ENCODE peak calls at places on chromosomes 2 and 18, in four cellular contexts. One of them, this sample, is unnamed.

GRCh38 chr18:50528806-50529205 is 31.1 kb upstream of the MAPK4 start:
- DNase-seq in activated T-cell treated with anti-CD3 and anti-CD28 coated beads, Interleukin-2, amount 50 U/mL, for 4 hours: no peak
- DNase-seq in cardiac muscle cell: no peak
- DNase-seq in NCI-H2081: no peak
- DNase-seq in this sample: no peak

GRCh38 chr2:151051584-151052220 is 210.0 kb downstream of the RBM43 start:
- DNase-seq in activated T-cell treated with anti-CD3 and anti-CD28 coated beads, Interleukin-2, amount 50 U/mL, for 4 hours: no peak
- DNase-seq in cardiac muscle cell: peak
- DNase-seq in NCI-H2081: peak
- DNase-seq in this sample: peak

GRCh38 chr2:241844831-241845578 is 13.7 kb downstream of the PDCD1 start:
- DNase-seq in activated T-cell treated with anti-CD3 and anti-CD28 coated beads, Interleukin-2, amount 50 U/mL, for 4 hours: no peak
- DNase-seq in cardiac muscle cell: no peak
- DNase-seq in NCI-H2081: no peak
- DNase-seq in this sample: no peak

GRCh38 chr18:51339866-51340265 is 142.4 kb upstream of the MEX3C start:
- DNase-seq in activated T-cell treated with anti-CD3 and anti-CD28 coated beads, Interleukin-2, amount 50 U/mL, for 4 hours: no peak
- DNase-seq in cardiac muscle cell: no peak
- DNase-seq in NCI-H2081: no peak
- DNase-seq in this sample: no peak

GRCh38 chr2:71605173-71605641 is 151.8 kb downstream of the DYSF start:
- DNase-seq in activated T-cell treated with anti-CD3 and anti-CD28 coated beads, Interleukin-2, amount 50 U/mL, for 4 hours: no peak
- DNase-seq in cardiac muscle cell: no peak
- DNase-seq in NCI-H2081: no peak
- DNase-seq in this sample: no peak

GRCh38 chr18:28175047-28175929 is 1.6 kb downstream of the CDH2 start:
- DNase-seq in activated T-cell treated with anti-CD3 and anti-CD28 coated beads, Interleukin-2, amount 50 U/mL, for 4 hours: no peak
- DNase-seq in cardiac muscle cell: peak
- DNase-seq in NCI-H2081: no peak
- DNase-seq in this sample: no peak

GRCh38 chr2:108396845-108397244 is 19.1 kb downstream of the SULT1C4 start:
- DNase-seq in activated T-cell treated with anti-CD3 and anti-CD28 coated beads, Interleukin-2, amount 50 U/mL, for 4 hours: no peak
- DNase-seq in cardiac muscle cell: no peak
- DNase-seq in NCI-H2081: no peak
- DNase-seq in this sample: no peak

GRCh38 chr2:20446280-20446916 is 476 bp upstream of the RHOB start:
- DNase-seq in activated T-cell treated with anti-CD3 and anti-CD28 coated beads, Interleukin-2, amount 50 U/mL, for 4 hours: no peak
- DNase-seq in cardiac muscle cell: no peak
- DNase-seq in NCI-H2081: no peak
- DNase-seq in this sample: no peak

GRCh38 chr2:208224802-208225201 is 30.1 kb downstream of the IDH1 start:
- DNase-seq in activated T-cell treated with anti-CD3 and anti-CD28 coated beads, Interleukin-2, amount 50 U/mL, for 4 hours: no peak
- DNase-seq in cardiac muscle cell: no peak
- DNase-seq in NCI-H2081: no peak
- DNase-seq in this sample: no peak

GRCh38 chr2:151765760-151766159 is 31.5 kb upstream of the NEB start:
- DNase-seq in activated T-cell treated with anti-CD3 and anti-CD28 coated beads, Interleukin-2, amount 50 U/mL, for 4 hours: no peak
- DNase-seq in cardiac muscle cell: no peak
- DNase-seq in NCI-H2081: no peak
- DNase-seq in this sample: no peak

GRCh38 chr2:18153741-18154140 is 275.3 kb downstream of the KCNS3 start:
- DNase-seq in activated T-cell treated with anti-CD3 and anti-CD28 coated beads, Interleukin-2, amount 50 U/mL, for 4 hours: no peak
- DNase-seq in cardiac muscle cell: no peak
- DNase-seq in NCI-H2081: no peak
- DNase-seq in this sample: no peak

GRCh38 chr2:239159476-239159911 is 241.3 kb downstream of the HDAC4 start:
- DNase-seq in activated T-cell treated with anti-CD3 and anti-CD28 coated beads, Interleukin-2, amount 50 U/mL, for 4 hours: no peak
- DNase-seq in cardiac muscle cell: no peak
- DNase-seq in NCI-H2081: no peak
- DNase-seq in this sample: no peak

GRCh38 chr2:229269986-229270385 is 1.1 kb downstream of the PID1 start:
- DNase-seq in activated T-cell treated with anti-CD3 and anti-CD28 coated beads, Interleukin-2, amount 50 U/mL, for 4 hours: no peak
- DNase-seq in cardiac muscle cell: no peak
- DNase-seq in NCI-H2081: no peak
- DNase-seq in this sample: no peak

GRCh38 chr2:25543939-25544338 is 129.4 kb downstream of the DTNB start:
- DNase-seq in activated T-cell treated with anti-CD3 and anti-CD28 coated beads, Interleukin-2, amount 50 U/mL, for 4 hours: no peak
- DNase-seq in cardiac muscle cell: no peak
- DNase-seq in NCI-H2081: no peak
- DNase-seq in this sample: no peak

GRCh38 chr2:233375490-233376314 is 21.4 kb downstream of the DGKD start:
- DNase-seq in activated T-cell treated with anti-CD3 and anti-CD28 coated beads, Interleukin-2, amount 50 U/mL, for 4 hours: no peak
- DNase-seq in cardiac muscle cell: peak
- DNase-seq in NCI-H2081: no peak
- DNase-seq in this sample: no peak

GRCh38 chr2:46651363-46652099 is 172.2 kb downstream of the TMEM247 start:
- DNase-seq in activated T-cell treated with anti-CD3 and anti-CD28 coated beads, Interleukin-2, amount 50 U/mL, for 4 hours: no peak
- DNase-seq in cardiac muscle cell: no peak
- DNase-seq in NCI-H2081: no peak
- DNase-seq in this sample: no peak

GRCh38 chr2:246489-247145 is 17.2 kb downstream of the SH3YL1 start:
- DNase-seq in activated T-cell treated with anti-CD3 and anti-CD28 coated beads, Interleukin-2, amount 50 U/mL, for 4 hours: peak
- DNase-seq in cardiac muscle cell: peak
- DNase-seq in NCI-H2081: peak
- DNase-seq in this sample: peak

GRCh38 chr2:134083548-134083947 is 170.3 kb upstream of the MGAT5 start:
- DNase-seq in activated T-cell treated with anti-CD3 and anti-CD28 coated beads, Interleukin-2, amount 50 U/mL, for 4 hours: no peak
- DNase-seq in cardiac muscle cell: no peak
- DNase-seq in NCI-H2081: no peak
- DNase-seq in this sample: no peak

GRCh38 chr18:48393170-48393569 is 16.0 kb downstream of the ZBTB7C start:
- DNase-seq in activated T-cell treated with anti-CD3 and anti-CD28 coated beads, Interleukin-2, amount 50 U/mL, for 4 hours: no peak
- DNase-seq in cardiac muscle cell: no peak
- DNase-seq in NCI-H2081: no peak
- DNase-seq in this sample: no peak

GRCh38 chr2:30950339-30950738 is 143.1 kb upstream of the CAPN13 start:
- DNase-seq in activated T-cell treated with anti-CD3 and anti-CD28 coated beads, Interleukin-2, amount 50 U/mL, for 4 hours: no peak
- DNase-seq in cardiac muscle cell: peak
- DNase-seq in NCI-H2081: no peak
- DNase-seq in this sample: no peak

GRCh38 chr2:112910865-112911264 is at the start of gene IL37:
- DNase-seq in activated T-cell treated with anti-CD3 and anti-CD28 coated beads, Interleukin-2, amount 50 U/mL, for 4 hours: no peak
- DNase-seq in cardiac muscle cell: no peak
- DNase-seq in NCI-H2081: no peak
- DNase-seq in this sample: no peak

GRCh38 chr18:36179562-36180334 is 7.5 kb upstream of the MOCOS start:
- DNase-seq in activated T-cell treated with anti-CD3 and anti-CD28 coated beads, Interleukin-2, amount 50 U/mL, for 4 hours: no peak
- DNase-seq in cardiac muscle cell: no peak
- DNase-seq in NCI-H2081: no peak
- DNase-seq in this sample: no peak

GRCh38 chr2:24382363-24383021 is 22.2 kb upstream of the ITSN2 start:
- DNase-seq in activated T-cell treated with anti-CD3 and anti-CD28 coated beads, Interleukin-2, amount 50 U/mL, for 4 hours: peak
- DNase-seq in cardiac muscle cell: peak
- DNase-seq in NCI-H2081: peak
- DNase-seq in this sample: peak

GRCh38 chr2:182852090-182852489 is 14.3 kb downstream of the FRZB start:
- DNase-seq in activated T-cell treated with anti-CD3 and anti-CD28 coated beads, Interleukin-2, amount 50 U/mL, for 4 hours: no peak
- DNase-seq in cardiac muscle cell: peak
- DNase-seq in NCI-H2081: no peak
- DNase-seq in this sample: no peak

GRCh38 chr2:68282814-68283812 is 30.8 kb upstream of the PPP3R1 start:
- DNase-seq in activated T-cell treated with anti-CD3 and anti-CD28 coated beads, Interleukin-2, amount 50 U/mL, for 4 hours: peak
- DNase-seq in cardiac muscle cell: peak
- DNase-seq in NCI-H2081: peak
- DNase-seq in this sample: no peak

GRCh38 chr2:219572237-219573001 is at the start of gene INHA:
- DNase-seq in activated T-cell treated with anti-CD3 and anti-CD28 coated beads, Interleukin-2, amount 50 U/mL, for 4 hours: no peak
- DNase-seq in cardiac muscle cell: no peak
- DNase-seq in NCI-H2081: no peak
- DNase-seq in this sample: no peak

GRCh38 chr2:204869142-204869823 is 324.0 kb downstream of the PARD3B start:
- DNase-seq in activated T-cell treated with anti-CD3 and anti-CD28 coated beads, Interleukin-2, amount 50 U/mL, for 4 hours: no peak
- DNase-seq in cardiac muscle cell: no peak
- DNase-seq in NCI-H2081: no peak
- DNase-seq in this sample: no peak

GRCh38 chr18:45012286-45012685 is 331.6 kb downstream of the SETBP1 start:
- DNase-seq in activated T-cell treated with anti-CD3 and anti-CD28 coated beads, Interleukin-2, amount 50 U/mL, for 4 hours: no peak
- DNase-seq in cardiac muscle cell: no peak
- DNase-seq in NCI-H2081: no peak
- DNase-seq in this sample: no peak

GRCh38 chr2:97812916-97813315 is 99.5 kb downstream of the ZAP70 start:
- DNase-seq in activated T-cell treated with anti-CD3 and anti-CD28 coated beads, Interleukin-2, amount 50 U/mL, for 4 hours: no peak
- DNase-seq in cardiac muscle cell: no peak
- DNase-seq in NCI-H2081: no peak
- DNase-seq in this sample: no peak

GRCh38 chr2:108841506-108841905 is 54.9 kb downstream of the CCDC138 start:
- DNase-seq in activated T-cell treated with anti-CD3 and anti-CD28 coated beads, Interleukin-2, amount 50 U/mL, for 4 hours: no peak
- DNase-seq in cardiac muscle cell: no peak
- DNase-seq in NCI-H2081: no peak
- DNase-seq in this sample: no peak

This sample was measured in NCI-H1092.